ENCODE peak calls at places on chromosomes 16 and 17, in six cellular contexts. V is HCT116, S is neural progenitor cell, C is SK-N-SH, U is PC-3, Q is MM.1S. D is an unnamed sample.

GRCh38 chr16:68362314-68362913 is 51.6 kb downstream of the PRMT7 start:
- DNase-seq in V (no peak), S (no peak), C (peak; percentile 93), U (no peak), Q (no peak), D (no peak)

GRCh38 chr17:62981933-62982332 is 15.9 kb downstream of the TANC2 start:
- DNase-seq in V (no peak), S (no peak), C (no peak), U (peak; percentile 87), Q (no peak), D (peak; percentile 54)

GRCh38 chr17:20174588-20175265 is 165.6 kb downstream of the SPECC1 start:
- DNase-seq in V (peak; percentile 18), S (no peak), C (no peak), U (peak; percentile 84), Q (no peak), D (peak; percentile 55)

GRCh38 chr16:53781023-53781605 is 77.2 kb downstream of the FTO start:
- DNase-seq in V (no peak), S (no peak), C (no peak), U (peak; percentile 71), Q (no peak), D (peak; percentile 32)

GRCh38 chr17:1181769-1182137 is 2.0 kb upstream of the ABR start:
- DNase-seq in V (no peak), S (no peak), C (no peak), U (peak; percentile 27), Q (no peak), D (no peak)

GRCh38 chr16:533391-534088 is 6.0 kb downstream of the CAPN15 start:
- DNase-seq in V (no peak), S (peak; percentile 65), C (no peak), U (no peak), Q (no peak), D (no peak)

GRCh38 chr17:19418312-19418992 is 7.4 kb downstream of the RNF112 start:
- DNase-seq in V (no peak), S (no peak), C (no peak), U (peak; percentile 56), Q (peak; percentile 16), D (peak; percentile 94)

GRCh38 chr17:37820313-37821024 is 75.6 kb upstream of the HNF1B start:
- DNase-seq in V (no peak), S (no peak), C (no peak), U (no peak), Q (peak; percentile 86), D (no peak)

GRCh38 chr17:81512984-81513668 is 527 bp upstream of the ACTG1 start:
- DNase-seq in V (no peak), S (peak; percentile 87), C (no peak), U (peak; percentile 66), Q (peak; percentile 60), D (peak; percentile 73)

DNA sequence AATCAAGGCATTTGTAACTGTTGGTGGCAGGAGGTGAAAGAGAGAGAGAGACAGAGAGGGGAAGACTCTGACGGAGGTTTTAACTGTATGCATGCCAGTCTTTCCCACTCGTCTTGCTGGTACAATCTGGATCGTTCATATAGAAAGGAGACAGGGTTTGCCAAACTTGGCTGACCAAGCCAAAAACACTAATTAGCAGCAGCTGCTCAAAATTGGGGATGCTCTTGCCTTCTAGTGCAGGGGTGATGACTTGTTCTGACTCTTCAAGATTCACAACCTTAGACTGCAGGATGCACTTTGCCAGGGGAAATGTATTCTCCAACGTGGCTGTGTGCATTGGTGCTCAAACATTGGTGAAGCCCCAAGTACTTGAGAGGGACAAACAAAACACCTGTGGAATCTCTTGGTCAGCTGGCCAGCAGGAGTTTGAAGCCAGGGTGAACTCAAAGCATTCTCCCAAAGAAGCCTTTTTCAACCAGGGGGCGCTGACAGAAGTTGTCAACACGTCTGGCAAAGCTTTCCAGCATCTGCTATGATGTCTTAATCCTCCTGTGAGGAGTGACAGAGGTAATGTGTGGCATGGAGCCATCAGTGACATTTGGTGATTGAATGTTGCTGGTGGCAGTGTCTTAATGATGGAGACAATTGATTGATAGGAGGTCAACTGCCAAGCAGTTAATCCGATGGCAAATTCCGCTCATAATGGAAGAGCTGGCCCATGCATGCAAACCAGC is 257.8 kb upstream of the HSBP1 start:
- DNase-seq in V (no peak), S (peak; percentile 25), C (no peak), U (no peak), Q (no peak), D (peak; percentile 24)
- TF ChIP-seq EZH2phosphoT487 in V (no peak), S (no peak), C (no peak), U (no peak), Q (no peak), D (no peak)

GRCh38 chr16:12548270-12548983 is 255.3 kb downstream of the CPPED1 start:
- DNase-seq in V (no peak), S (no peak), C (no peak), U (no peak), Q (no peak), D (no peak)

GRCh38 chr16:12545292-12545610 is 258.4 kb downstream of the CPPED1 start:
- DNase-seq in V (no peak), S (no peak), C (no peak), U (no peak), Q (no peak), D (no peak)

GRCh38 chr16:12547608-12547922 is 256.1 kb downstream of the CPPED1 start:
- DNase-seq in V (no peak), S (no peak), C (no peak), U (no peak), Q (no peak), D (no peak)

GRCh38 chr16:12545792-12546342 is 257.8 kb downstream of the CPPED1 start:
- DNase-seq in V (no peak), S (no peak), C (no peak), U (no peak), Q (no peak), D (no peak)

GRCh38 chr16:12546918-12547607 is 256.6 kb downstream of the CPPED1 start:
- DNase-seq in V (no peak), S (no peak), C (no peak), U (no peak), Q (no peak), D (peak; percentile 13)
- H3K9ac ChIP-seq in V (no peak overlapping the region), S (no peak overlapping the region), C (no peak overlapping the region), U (no peak overlapping the region), Q (no peak overlapping the region), D (no peak overlapping the region)

GRCh38 chr17:80029235-80029974 is 6.3 kb downstream of the TBC1D16 start:
- DNase-seq in V (no peak), S (no peak), C (no peak), U (peak; percentile 96), Q (no peak), D (peak; percentile 86)
- H2AFZ ChIP-seq in V (no peak overlapping the region), S (no peak overlapping the region), C (no peak overlapping the region), U (no peak overlapping the region), Q (no peak overlapping the region), D (no peak overlapping the region)

DNA sequence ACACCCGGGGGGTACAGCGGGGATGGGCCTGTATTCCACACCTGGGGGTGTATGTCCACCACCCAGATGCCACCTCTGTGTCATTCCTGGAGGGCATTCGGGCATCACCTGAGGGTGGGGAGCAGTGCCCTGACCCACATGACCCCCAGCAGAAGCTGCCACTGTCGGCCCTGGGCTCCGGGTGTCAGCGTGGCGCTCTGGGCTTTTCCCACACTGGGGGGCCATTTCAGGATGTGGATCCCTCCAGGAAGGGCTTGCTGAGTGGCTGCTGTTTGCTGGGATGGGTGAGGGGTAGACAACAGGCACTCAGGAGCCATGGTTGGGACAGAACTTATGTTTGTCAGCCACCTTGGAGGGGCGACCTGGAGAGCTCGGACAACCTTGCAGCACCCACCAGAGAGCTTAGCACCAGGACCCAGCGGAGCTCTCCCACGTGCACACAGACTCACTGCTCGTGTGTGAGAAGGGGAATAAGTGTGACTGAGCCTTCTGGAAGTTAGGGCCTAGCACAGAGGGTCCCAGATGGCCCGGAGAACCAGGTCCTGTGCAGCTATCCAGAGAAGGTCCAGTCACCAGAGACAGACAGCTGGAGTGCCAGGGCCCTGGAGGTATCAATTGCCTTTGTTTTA is 102.7 kb downstream of the METRNL start:
- DNase-seq in V (no peak), S (no peak), C (no peak), U (no peak), Q (no peak), D (no peak)
- TF ChIP-seq EZH2phosphoT487 in V (no peak), S (no peak), C (no peak), U (no peak), Q (no peak), D (no peak)